ENCODE peak calls at places on chromosomes 5 and 9, in four cellular contexts. One of them, this sample, is unnamed.

GRCh38 chr9:94085062-94085639 is 887 bp downstream of the PTPDC1 start:
- DNase-seq in fibroblast of mammary gland: peak
- DNase-seq in foreskin fibroblast: peak
- DNase-seq in neuronal stem cell: no peak
- DNase-seq in this sample: peak

GRCh38 chr5:94849821-94850736 is 231.6 kb downstream of the SLF1 start:
- DNase-seq in fibroblast of mammary gland: peak
- DNase-seq in foreskin fibroblast: peak
- DNase-seq in neuronal stem cell: peak
- DNase-seq in this sample: peak

GRCh38 chr5:93569295-93570164 is 11.5 kb downstream of the NR2F1-AS1 start:
- DNase-seq in fibroblast of mammary gland: no peak
- DNase-seq in foreskin fibroblast: no peak
- DNase-seq in neuronal stem cell: no peak
- DNase-seq in this sample: no peak

GRCh38 chr5:90408571-90409317 is 812 bp downstream of the CETN3 start:
- DNase-seq in fibroblast of mammary gland: no peak
- DNase-seq in foreskin fibroblast: no peak
- DNase-seq in neuronal stem cell: peak
- DNase-seq in this sample: no peak

GRCh38 chr9:34996905-34997279 is 7.3 kb downstream of the DNAJB5 start:
- DNase-seq in fibroblast of mammary gland: no peak
- DNase-seq in foreskin fibroblast: no peak
- DNase-seq in neuronal stem cell: no peak
- DNase-seq in this sample: no peak

GRCh38 chr5:88552406-88552805 is 283.8 kb upstream of the TMEM161B start:
- DNase-seq in fibroblast of mammary gland: no peak
- DNase-seq in foreskin fibroblast: no peak
- DNase-seq in neuronal stem cell: no peak
- DNase-seq in this sample: no peak

GRCh38 chr9:27487927-27488326 is 36.2 kb upstream of the IFNK start:
- DNase-seq in fibroblast of mammary gland: no peak
- DNase-seq in foreskin fibroblast: no peak
- DNase-seq in neuronal stem cell: no peak
- DNase-seq in this sample: no peak

GRCh38 chr9:83062011-83062652 is 810 bp downstream of the RASEF start:
- DNase-seq in fibroblast of mammary gland: peak
- DNase-seq in foreskin fibroblast: no peak
- DNase-seq in neuronal stem cell: peak
- DNase-seq in this sample: no peak

GRCh38 chr9:120931278-120932085 is 4.9 kb upstream of the TRAF1 start:
- DNase-seq in fibroblast of mammary gland: peak
- DNase-seq in foreskin fibroblast: peak
- DNase-seq in neuronal stem cell: no peak
- DNase-seq in this sample: peak

GRCh38 chr9:120928015-120928719 is 1.6 kb upstream of the TRAF1 start:
- DNase-seq in fibroblast of mammary gland: no peak
- DNase-seq in foreskin fibroblast: no peak
- DNase-seq in neuronal stem cell: no peak
- DNase-seq in this sample: no peak

GRCh38 chr9:120928720-120929389 is 2.3 kb upstream of the TRAF1 start:
- DNase-seq in fibroblast of mammary gland: no peak
- DNase-seq in foreskin fibroblast: peak
- DNase-seq in neuronal stem cell: peak
- DNase-seq in this sample: peak

GRCh38 chr9:120927125-120928014 is 774 bp upstream of the TRAF1 start:
- DNase-seq in fibroblast of mammary gland: no peak
- DNase-seq in foreskin fibroblast: no peak
- DNase-seq in neuronal stem cell: no peak
- DNase-seq in this sample: no peak

GRCh38 chr9:120929392-120929791 is 2.8 kb upstream of the TRAF1 start:
- DNase-seq in fibroblast of mammary gland: no peak
- DNase-seq in foreskin fibroblast: no peak
- DNase-seq in neuronal stem cell: no peak
- DNase-seq in this sample: no peak
- H3K4me3 ChIP-seq in fibroblast of mammary gland: peak
- H3K4me3 ChIP-seq in foreskin fibroblast: peak
- H3K4me3 ChIP-seq in neuronal stem cell: peak
- H3K4me3 ChIP-seq in this sample: peak

GRCh38 chr5:157107508-157107907 is 1.3 kb downstream of the HAVCR2 start:
- DNase-seq in fibroblast of mammary gland: no peak
- DNase-seq in foreskin fibroblast: no peak
- DNase-seq in neuronal stem cell: no peak
- DNase-seq in this sample: no peak

GRCh38 chr5:157109744-157110143 is 900 bp upstream of the HAVCR2 start:
- DNase-seq in fibroblast of mammary gland: no peak
- DNase-seq in foreskin fibroblast: no peak
- DNase-seq in neuronal stem cell: no peak
- DNase-seq in this sample: no peak

GRCh38 chr5:157108961-157109360 is at the start of gene HAVCR2:
- DNase-seq in fibroblast of mammary gland: no peak
- DNase-seq in foreskin fibroblast: no peak
- DNase-seq in neuronal stem cell: no peak
- DNase-seq in this sample: no peak

DNA sequence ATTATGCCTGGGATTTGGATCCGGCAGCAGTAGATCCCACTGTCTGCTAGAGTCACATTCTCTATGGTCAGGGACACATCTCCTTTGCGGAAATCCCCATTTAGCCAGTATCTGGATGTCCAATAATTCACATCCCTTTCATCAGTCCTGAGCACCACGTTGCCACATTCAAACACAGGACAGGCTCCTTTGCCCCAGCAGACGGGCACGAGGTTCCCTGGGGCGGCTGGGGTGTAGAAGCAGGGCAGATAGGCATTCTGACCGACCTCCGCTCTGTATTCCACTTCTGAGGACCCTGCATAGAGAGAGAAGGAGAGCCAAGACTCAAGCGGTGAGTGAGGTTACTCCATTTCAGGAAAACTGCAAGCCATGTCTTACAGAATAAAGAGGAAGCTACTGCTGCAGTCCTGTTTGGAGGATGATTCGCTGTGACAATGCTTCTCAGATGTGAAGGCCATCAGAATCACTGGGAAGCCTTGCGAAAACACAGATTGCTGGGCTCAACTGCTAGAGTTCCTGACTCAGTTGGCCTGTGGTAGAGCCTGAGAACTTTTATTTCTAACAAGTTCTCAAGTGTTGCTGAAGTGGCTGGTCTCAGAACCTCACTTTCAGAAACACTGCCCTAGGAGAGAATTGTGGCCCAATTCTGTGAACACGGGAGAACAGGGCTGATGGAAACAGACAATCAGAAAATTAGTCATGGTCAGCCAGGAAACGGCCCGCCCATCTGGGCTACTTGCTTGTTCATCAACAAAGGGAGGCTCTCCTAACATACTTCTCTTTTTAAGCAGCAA is 2.0 kb downstream of the HAVCR2 start:
- DNase-seq in fibroblast of mammary gland: peak
- DNase-seq in foreskin fibroblast: no peak
- DNase-seq in neuronal stem cell: no peak
- DNase-seq in this sample: no peak
- H3K4me3 ChIP-seq in fibroblast of mammary gland: no peak
- H3K4me3 ChIP-seq in foreskin fibroblast: no peak
- H3K4me3 ChIP-seq in neuronal stem cell: no peak
- H3K4me3 ChIP-seq in this sample: no peak

DNA sequence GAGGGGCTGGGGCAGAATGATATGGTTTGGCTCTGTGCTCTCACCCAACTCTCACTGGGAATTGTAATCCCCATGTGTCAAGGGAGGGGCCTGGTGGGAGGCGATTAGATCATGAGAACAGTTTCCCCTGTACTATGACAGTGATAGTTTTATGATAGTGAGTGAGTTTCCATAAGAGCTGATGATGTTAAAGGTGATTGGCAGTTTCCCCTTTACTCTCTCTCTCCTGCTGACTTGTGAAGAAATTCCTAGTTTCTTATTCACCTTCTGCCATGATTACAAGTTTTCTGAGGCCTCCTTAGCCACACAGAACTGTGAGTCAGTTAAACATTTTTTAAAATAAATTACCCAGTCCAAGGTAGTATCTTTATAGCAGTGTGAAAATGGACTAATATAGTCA is 120.4 kb upstream of the CDH9 start:
- DNase-seq in fibroblast of mammary gland: peak
- DNase-seq in foreskin fibroblast: no peak
- DNase-seq in neuronal stem cell: no peak
- DNase-seq in this sample: no peak
- H3K4me3 ChIP-seq in fibroblast of mammary gland: no peak
- H3K4me3 ChIP-seq in foreskin fibroblast: no peak
- H3K4me3 ChIP-seq in neuronal stem cell: no peak
- H3K4me3 ChIP-seq in this sample: no peak

GRCh38 chr9:96512240-96512639 is 62.3 kb downstream of the HABP4 start:
- DNase-seq in fibroblast of mammary gland: no peak
- DNase-seq in foreskin fibroblast: no peak
- DNase-seq in neuronal stem cell: no peak
- DNase-seq in this sample: no peak

GRCh38 chr9:96509026-96509425 is 59.1 kb downstream of the HABP4 start:
- DNase-seq in fibroblast of mammary gland: no peak
- DNase-seq in foreskin fibroblast: no peak
- DNase-seq in neuronal stem cell: no peak
- DNase-seq in this sample: no peak

GRCh38 chr9:96510258-96510657 is 60.3 kb downstream of the HABP4 start:
- DNase-seq in fibroblast of mammary gland: peak
- DNase-seq in foreskin fibroblast: no peak
- DNase-seq in neuronal stem cell: no peak
- DNase-seq in this sample: no peak

GRCh38 chr9:96508227-96508940 is 58.4 kb downstream of the HABP4 start:
- DNase-seq in fibroblast of mammary gland: no peak
- DNase-seq in foreskin fibroblast: no peak
- DNase-seq in neuronal stem cell: no peak
- DNase-seq in this sample: no peak

DNA sequence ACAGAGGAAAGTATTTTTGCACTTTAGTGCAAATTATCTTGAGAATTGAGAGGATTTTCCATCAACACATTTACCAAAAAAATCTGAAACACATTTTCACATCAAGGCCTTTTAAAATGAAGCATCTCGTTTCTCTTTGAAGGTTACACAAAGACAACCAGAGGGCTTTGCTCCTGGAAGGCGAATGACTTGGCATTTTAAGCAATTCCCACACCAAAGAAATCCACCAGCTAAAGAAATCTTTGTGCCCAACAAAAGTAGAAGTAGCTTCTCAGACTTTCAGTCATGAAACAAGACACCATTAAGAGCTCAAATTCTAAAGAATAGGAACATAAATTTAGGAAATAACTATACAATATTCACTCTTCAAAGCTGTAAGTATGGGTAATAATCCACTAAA is 59.9 kb downstream of the HABP4 start:
- DNase-seq in fibroblast of mammary gland: no peak
- DNase-seq in foreskin fibroblast: no peak
- DNase-seq in neuronal stem cell: no peak
- DNase-seq in this sample: no peak
- H3K4me3 ChIP-seq in fibroblast of mammary gland: no peak
- H3K4me3 ChIP-seq in foreskin fibroblast: no peak
- H3K4me3 ChIP-seq in neuronal stem cell: no peak
- H3K4me3 ChIP-seq in this sample: no peak